ENCODE peak calls at places on chromosomes 5 and 9, in eight cellular contexts. W, L, T, R, E, H, B and A are unnamed samples.

GRCh38 chr9:35816708-35817107 is 1.9 kb upstream of the HINT2 start:
- DNase-seq in W (no peak), L (no peak), T (no peak), R (peak), E (no peak), H (no peak), B (no peak), A (peak)

GRCh38 chr5:86997501-86997900 is 270.2 kb upstream of the RASA1 start:
- DNase-seq in W (no peak), L (no peak), T (no peak), R (no peak), E (no peak), H (no peak), B (peak), A (peak)

GRCh38 chr5:109594217-109594616 is 95.5 kb upstream of the MAN2A1 start:
- DNase-seq in W (no peak), L (no peak), T (no peak), R (no peak), E (no peak), H (no peak), B (no peak), A (no peak)

GRCh38 chr5:82156876-82157275 is 121.3 kb downstream of the RPS23 start:
- DNase-seq in W (no peak), L (no peak), T (no peak), R (no peak), E (no peak), H (no peak), B (no peak), A (no peak)

GRCh38 chr5:135223404-135223803 is 175.6 kb downstream of the MACROH2A1 start:
- DNase-seq in W (no peak), L (no peak), T (no peak), R (no peak), E (no peak), H (no peak), B (no peak), A (no peak)

GRCh38 chr5:104800440-104801048 is 1238.0 kb upstream of the NUDT12 start:
- DNase-seq in W (no peak), L (no peak), T (no peak), R (no peak), E (no peak), H (no peak), B (no peak), A (peak)

GRCh38 chr5:116135344-116135743 is 50.5 kb downstream of the COMMD10 start:
- DNase-seq in W (no peak), L (no peak), T (no peak), R (no peak), E (no peak), H (no peak), B (no peak), A (no peak)

GRCh38 chr5:160363122-160363521 is 7.3 kb downstream of the C1QTNF2 start:
- DNase-seq in W (no peak), L (no peak), T (no peak), R (no peak), E (no peak), H (no peak), B (peak), A (no peak)

GRCh38 chr9:129006328-129007034 is 21.6 kb downstream of the SH3GLB2 start:
- DNase-seq in W (peak), L (peak), T (peak), R (peak), E (peak), H (peak), B (peak), A (peak)

GRCh38 chr5:73917433-73917832 is 291.4 kb downstream of the ARHGEF28 start:
- DNase-seq in W (no peak), L (peak), T (no peak), R (no peak), E (peak), H (peak), B (no peak), A (no peak)

GRCh38 chr5:124599048-124599973 is 147.1 kb downstream of the ZNF608 start:
- DNase-seq in W (peak), L (peak), T (no peak), R (peak), E (no peak), H (no peak), B (peak), A (peak)

GRCh38 chr5:106862450-106863193 is 808.1 kb downstream of the EFNA5 start:
- DNase-seq in W (no peak), L (no peak), T (no peak), R (no peak), E (no peak), H (no peak), B (no peak), A (no peak)

GRCh38 chr9:133167769-133168168 is 4.1 kb upstream of the GBGT1 start:
- DNase-seq in W (no peak), L (no peak), T (peak), R (no peak), E (no peak), H (no peak), B (no peak), A (no peak)

GRCh38 chr5:38607396-38607795 is 51.0 kb upstream of the LIFR start:
- DNase-seq in W (no peak), L (no peak), T (no peak), R (peak), E (no peak), H (no peak), B (peak), A (no peak)

GRCh38 chr5:143714629-143715028 is 97.3 kb upstream of the HMHB1 start:
- DNase-seq in W (peak), L (no peak), T (peak), R (peak), E (no peak), H (no peak), B (no peak), A (no peak)

GRCh38 chr9:136572003-136572595 is 26.3 kb upstream of the NOTCH1 start:
- DNase-seq in W (no peak), L (no peak), T (no peak), R (peak), E (no peak), H (no peak), B (peak), A (no peak)

GRCh38 chr5:76695336-76695735 is 20.6 kb upstream of the F2R start:
- DNase-seq in W (no peak), L (no peak), T (no peak), R (no peak), E (no peak), H (no peak), B (no peak), A (no peak)

GRCh38 chr5:31392061-31392460 is 139.8 kb downstream of the DROSHA start:
- DNase-seq in W (no peak), L (no peak), T (no peak), R (no peak), E (no peak), H (no peak), B (no peak), A (no peak)

GRCh38 chr5:616342-617039 is 4.4 kb downstream of the CEP72 start:
- DNase-seq in W (no peak), L (no peak), T (peak), R (no peak), E (no peak), H (no peak), B (no peak), A (peak)

GRCh38 chr5:136033244-136033643 is 4.5 kb downstream of the TGFBI start:
- DNase-seq in W (no peak), L (no peak), T (no peak), R (no peak), E (no peak), H (no peak), B (peak), A (no peak)

GRCh38 chr5:136802382-136802781 is 437.0 kb upstream of the TRPC7 start:
- DNase-seq in W (no peak), L (peak), T (no peak), R (peak), E (peak), H (no peak), B (peak), A (peak)

GRCh38 chr5:180117378-180117725 is 45.8 kb upstream of the RNF130 start:
- DNase-seq in W (no peak), L (no peak), T (no peak), R (no peak), E (no peak), H (no peak), B (no peak), A (no peak)

GRCh38 chr5:40276426-40277102 is 403.2 kb upstream of the PTGER4 start:
- DNase-seq in W (no peak), L (no peak), T (no peak), R (no peak), E (no peak), H (no peak), B (no peak), A (no peak)